ENCODE peak calls at places on chromosomes 3 and 15, in four cellular contexts. One of them, this sample, is unnamed.

GRCh38 chr3:53721187-53721946 is 124.9 kb downstream of the CHDH start:
- DNase-seq in prostate gland: no peak
- DNase-seq in colonic mucosa: no peak
- DNase-seq in fibroblast of lung: no peak
- DNase-seq in this sample: peak; percentile 53

GRCh38 chr3:58573638-58574037 is 3.6 kb downstream of the FAM107A start:
- DNase-seq in colonic mucosa: no peak
- DNase-seq in fibroblast of lung: peak; percentile 49
- DNase-seq in prostate gland: no peak
- DNase-seq in this sample: peak; percentile 19

GRCh38 chr15:87362531-87362930 is 894.0 kb downstream of the NTRK3 start:
- DNase-seq in fibroblast of lung: no peak
- DNase-seq in colonic mucosa: no peak
- DNase-seq in prostate gland: no peak
- DNase-seq in this sample: peak; percentile 20

GRCh38 chr3:24680214-24680967 is 185.7 kb upstream of the THRB start:
- DNase-seq in fibroblast of lung: peak; percentile 37
- DNase-seq in prostate gland: peak; percentile 20
- DNase-seq in colonic mucosa: peak; percentile 72
- DNase-seq in this sample: peak; percentile 41

GRCh38 chr15:78051622-78052405 is 25.7 kb downstream of the TBC1D2B start:
- DNase-seq in fibroblast of lung: no peak
- DNase-seq in colonic mucosa: peak; percentile 81
- DNase-seq in prostate gland: peak; percentile 57
- DNase-seq in this sample: no peak

GRCh38 chr15:91224750-91225380 is 124.8 kb downstream of the SV2B start:
- DNase-seq in fibroblast of lung: peak; percentile 48
- DNase-seq in prostate gland: peak; percentile 29
- DNase-seq in colonic mucosa: peak; percentile 21
- DNase-seq in this sample: peak; percentile 50

GRCh38 chr3:195247863-195248189 is 23.1 kb downstream of the XXYLT1 start:
- DNase-seq in prostate gland: no peak
- DNase-seq in fibroblast of lung: no peak
- DNase-seq in colonic mucosa: no peak
- DNase-seq in this sample: no peak

GRCh38 chr15:58742424-58743160 is 6.9 kb downstream of the ADAM10 start:
- DNase-seq in colonic mucosa: no peak
- DNase-seq in prostate gland: no peak
- DNase-seq in fibroblast of lung: peak; percentile 65
- DNase-seq in this sample: no peak

GRCh38 chr3:70053293-70053692 is 53.8 kb downstream of the SAMMSON start:
- DNase-seq in prostate gland: no peak
- DNase-seq in fibroblast of lung: no peak
- DNase-seq in colonic mucosa: no peak
- DNase-seq in this sample: no peak

GRCh38 chr3:71304684-71305083 is 278.8 kb downstream of the FOXP1 start:
- DNase-seq in prostate gland: peak; percentile 22
- DNase-seq in fibroblast of lung: peak; percentile 82
- DNase-seq in colonic mucosa: no peak
- DNase-seq in this sample: peak; percentile 22

GRCh38 chr3:75906555-75907112 is 121.3 kb upstream of the ZNF717 start:
- DNase-seq in fibroblast of lung: peak; percentile 57
- DNase-seq in prostate gland: no peak
- DNase-seq in colonic mucosa: no peak
- DNase-seq in this sample: peak; percentile 68